ENCODE peak calls at places on chromosomes 5 and 9, in nine cellular contexts. J, O, W, Z, X, N, S, D and C are unnamed samples.

GRCh38 chr9:91245432-91246313 is 116.0 kb downstream of the AUH start:
- DNase-seq in J (no peak), O (no peak), W (no peak), Z (peak; percentile 82), X (no peak), N (no peak), S (no peak), D (no peak), C (no peak)

GRCh38 chr9:137422668-137423000 is 328 bp downstream of the EXD3 start:
- DNase-seq in J (peak; percentile 44), O (no peak), W (no peak), Z (peak; percentile 61), X (no peak), N (no peak), S (no peak), D (peak; percentile 47), C (no peak)

GRCh38 chr9:77386187-77386586 is 208.9 kb downstream of the VPS13A start:
- DNase-seq in J (no peak), O (no peak), W (peak; percentile 39), Z (no peak), X (no peak), N (no peak), S (no peak), D (no peak), C (no peak)

GRCh38 chr5:149636861-149637246 is 55.6 kb downstream of the ARHGEF37 start:
- DNase-seq in J (peak; percentile 59), O (peak; percentile 76), W (no peak), Z (peak; percentile 75), X (no peak), N (peak; percentile 72), S (no peak), D (no peak), C (no peak)

GRCh38 chr9:36961568-36962360 is 72.3 kb downstream of the PAX5 start:
- DNase-seq in J (no peak), O (no peak), W (no peak), Z (no peak), X (no peak), N (no peak), S (no peak), D (no peak), C (no peak)

GRCh38 chr9:98484218-98484617 is 224.5 kb downstream of the GABBR2 start:
- DNase-seq in J (no peak), O (no peak), W (peak; percentile 54), Z (no peak), X (no peak), N (no peak), S (no peak), D (no peak), C (no peak)

GRCh38 chr5:92580814-92581213 is 1000.2 kb downstream of the NR2F1-AS1 start:
- DNase-seq in J (no peak), O (no peak), W (peak; percentile 24), Z (peak; percentile 78), X (no peak), N (no peak), S (no peak), D (no peak), C (no peak)

GRCh38 chr9:137486545-137487453 is 27.7 kb upstream of the NSMF start:
- DNase-seq in J (no peak), O (no peak), W (no peak), Z (peak; percentile 4), X (no peak), N (no peak), S (no peak), D (no peak), C (no peak)

GRCh38 chr9:16413509-16414016 is 456.9 kb downstream of the BNC2 start:
- DNase-seq in J (no peak), O (no peak), W (peak; percentile 69), Z (no peak), X (no peak), N (no peak), S (no peak), D (no peak), C (no peak)

GRCh38 chr9:131722260-131722659 is 17.6 kb downstream of the RAPGEF1 start:
- DNase-seq in J (no peak), O (no peak), W (no peak), Z (no peak), X (no peak), N (no peak), S (no peak), D (no peak), C (no peak)

GRCh38 chr5:38755171-38755570 is 90.6 kb upstream of the OSMR start:
- DNase-seq in J (no peak), O (no peak), W (peak; percentile 21), Z (peak; percentile 44), X (no peak), N (no peak), S (no peak), D (no peak), C (no peak)

GRCh38 chr9:88418715-88419540 is 30.7 kb downstream of the SPIN1 start:
- DNase-seq in J (peak; percentile 56), O (no peak), W (peak; percentile 61), Z (peak; percentile 23), X (no peak), N (no peak), S (no peak), D (peak; percentile 2), C (no peak)

GRCh38 chr9:101028346-101029299 is at the start of gene PLPPR1:
- DNase-seq in J (no peak), O (no peak), W (no peak), Z (no peak), X (no peak), N (peak; percentile 60), S (no peak), D (no peak), C (peak; percentile 32)

GRCh38 chr5:122473138-122473843 is 161.3 kb downstream of the SNCAIP start:
- DNase-seq in J (no peak), O (no peak), W (no peak), Z (no peak), X (no peak), N (no peak), S (no peak), D (no peak), C (no peak)

GRCh38 chr5:91052977-91053732 is 330.0 kb downstream of the ARRDC3 start:
- DNase-seq in J (no peak), O (no peak), W (no peak), Z (no peak), X (no peak), N (no peak), S (no peak), D (no peak), C (no peak)

GRCh38 chr5:29015523-29015922 is 1977.1 kb upstream of the CDH9 start:
- DNase-seq in J (no peak), O (no peak), W (no peak), Z (no peak), X (no peak), N (no peak), S (no peak), D (no peak), C (no peak)

GRCh38 chr9:32455738-32456137 is 70.3 kb downstream of the RIGI start:
- DNase-seq in J (no peak), O (no peak), W (no peak), Z (no peak), X (no peak), N (no peak), S (no peak), D (no peak), C (no peak)

GRCh38 chr9:95211028-95211427 is 106.5 kb downstream of the FANCC start:
- DNase-seq in J (no peak), O (no peak), W (no peak), Z (no peak), X (no peak), N (no peak), S (no peak), D (no peak), C (no peak)

GRCh38 chr5:72647806-72648205 is 140.6 kb upstream of the ZNF366 start:
- DNase-seq in J (no peak), O (no peak), W (no peak), Z (no peak), X (no peak), N (no peak), S (no peak), D (no peak), C (no peak)

GRCh38 chr5:421901-422300 is 21.1 kb upstream of the EXOC3 start:
- DNase-seq in J (no peak), O (no peak), W (no peak), Z (no peak), X (no peak), N (no peak), S (no peak), D (no peak), C (no peak)

GRCh38 chr5:83871533-83872380 is 151.1 kb upstream of the HAPLN1 start:
- DNase-seq in J (no peak), O (no peak), W (no peak), Z (no peak), X (no peak), N (no peak), S (no peak), D (no peak), C (no peak)

GRCh38 chr9:89218040-89218928 is 39.7 kb upstream of the SHC3 start:
- DNase-seq in J (no peak), O (no peak), W (no peak), Z (no peak), X (no peak), N (peak; percentile 48), S (no peak), D (no peak), C (no peak)

GRCh38 chr9:93318441-93318840 is 133.0 kb upstream of the FAM120A start:
- DNase-seq in J (no peak), O (no peak), W (no peak), Z (no peak), X (no peak), N (no peak), S (no peak), D (no peak), C (no peak)

GRCh38 chr9:115115924-115116323 is 2.0 kb downstream of the TNC start:
- DNase-seq in J (no peak), O (no peak), W (peak; percentile 83), Z (peak; percentile 86), X (no peak), N (no peak), S (no peak), D (no peak), C (no peak)

GRCh38 chr5:89282038-89282831 is 399.3 kb upstream of the MEF2C start:
- DNase-seq in J (no peak), O (no peak), W (no peak), Z (peak; percentile 32), X (no peak), N (no peak), S (no peak), D (no peak), C (no peak)

GRCh38 chr5:34743878-34744277 is 87.8 kb downstream of the RAI14 start:
- DNase-seq in J (no peak), O (no peak), W (peak; percentile 95), Z (peak; percentile 25), X (no peak), N (no peak), S (no peak), D (no peak), C (peak; percentile 18)

GRCh38 chr5:146902471-146902870 is 23.9 kb upstream of the PPP2R2B start:
- DNase-seq in J (no peak), O (no peak), W (no peak), Z (no peak), X (no peak), N (no peak), S (no peak), D (no peak), C (no peak)

GRCh38 chr9:99103909-99104458 is 929 bp upstream of the TGFBR1 start:
- DNase-seq in J (no peak), O (peak; percentile 29), W (peak; percentile 24), Z (no peak), X (no peak), N (peak; percentile 44), S (no peak), D (no peak), C (no peak)

GRCh38 chr5:138054863-138055558 is 22.1 kb upstream of the FAM13B start:
- DNase-seq in J (no peak), O (no peak), W (no peak), Z (peak; percentile 18), X (no peak), N (peak; percentile 70), S (no peak), D (no peak), C (no peak)

GRCh38 chr5:114055810-114056476 is 305.9 kb upstream of the KCNN2 start:
- DNase-seq in J (no peak), O (no peak), W (no peak), Z (peak; percentile 17), X (no peak), N (peak; percentile 22), S (no peak), D (no peak), C (no peak)

GRCh38 chr5:74954919-74955318 is 88.7 kb upstream of the FAM169A start:
- DNase-seq in J (no peak), O (no peak), W (peak; percentile 54), Z (no peak), X (no peak), N (no peak), S (no peak), D (no peak), C (peak; percentile 28)